ENCODE peak calls at places on chromosomes 13 and 19, in seven cellular contexts. One of them, this sample, is unnamed.

GRCh38 chr19:46412034-46412982 is 1.1 kb downstream of the CCDC8 start:
- DNase-seq in BJ: no peak
- DNase-seq in stomach: no peak
- DNase-seq in activated CD4-positive, CD25-positive, alpha-beta regulatory T cell treated with anti-CD3 and anti-CD28 coated beads, Interleukin-2, amount 50 U/mL, for 16 hours: no peak
- DNase-seq in K562: peak; percentile 34
- DNase-seq in lower lobe of right lung: peak; percentile 37
- DNase-seq in SW 1271: no peak
- DNase-seq in this sample: peak; percentile 72

GRCh38 chr13:87128006-87128405 is 543.2 kb upstream of the SLITRK5 start:
- DNase-seq in BJ: no peak
- DNase-seq in stomach: no peak
- DNase-seq in activated CD4-positive, CD25-positive, alpha-beta regulatory T cell treated with anti-CD3 and anti-CD28 coated beads, Interleukin-2, amount 50 U/mL, for 16 hours: no peak
- DNase-seq in K562: no peak
- DNase-seq in lower lobe of right lung: no peak
- DNase-seq in SW 1271: peak; percentile 72
- DNase-seq in this sample: peak; percentile 81

GRCh38 chr19:45253396-45254027 is 2.4 kb downstream of the MARK4 start:
- DNase-seq in BJ: no peak
- DNase-seq in stomach: no peak
- DNase-seq in activated CD4-positive, CD25-positive, alpha-beta regulatory T cell treated with anti-CD3 and anti-CD28 coated beads, Interleukin-2, amount 50 U/mL, for 16 hours: no peak
- DNase-seq in K562: no peak
- DNase-seq in lower lobe of right lung: no peak
- DNase-seq in SW 1271: no peak
- DNase-seq in this sample: no peak

GRCh38 chr13:21986602-21987001 is 315.7 kb downstream of the FGF9 start:
- DNase-seq in BJ: no peak
- DNase-seq in stomach: peak; percentile 31
- DNase-seq in activated CD4-positive, CD25-positive, alpha-beta regulatory T cell treated with anti-CD3 and anti-CD28 coated beads, Interleukin-2, amount 50 U/mL, for 16 hours: no peak
- DNase-seq in K562: no peak
- DNase-seq in lower lobe of right lung: no peak
- DNase-seq in SW 1271: no peak
- DNase-seq in this sample: no peak

GRCh38 chr13:59861676-59862075 is 302.1 kb downstream of the DIAPH3 start:
- DNase-seq in BJ: no peak
- DNase-seq in stomach: no peak
- DNase-seq in activated CD4-positive, CD25-positive, alpha-beta regulatory T cell treated with anti-CD3 and anti-CD28 coated beads, Interleukin-2, amount 50 U/mL, for 16 hours: no peak
- DNase-seq in K562: no peak
- DNase-seq in lower lobe of right lung: no peak
- DNase-seq in SW 1271: no peak
- DNase-seq in this sample: no peak

GRCh38 chr13:40585911-40586471 is 80.5 kb downstream of the FOXO1 start:
- DNase-seq in BJ: peak; percentile 26
- DNase-seq in stomach: no peak
- DNase-seq in activated CD4-positive, CD25-positive, alpha-beta regulatory T cell treated with anti-CD3 and anti-CD28 coated beads, Interleukin-2, amount 50 U/mL, for 16 hours: no peak
- DNase-seq in K562: no peak
- DNase-seq in lower lobe of right lung: no peak
- DNase-seq in SW 1271: no peak
- DNase-seq in this sample: no peak

GRCh38 chr13:81565849-81566248 is 1224.9 kb upstream of the SPRY2 start:
- DNase-seq in BJ: no peak
- DNase-seq in stomach: no peak
- DNase-seq in activated CD4-positive, CD25-positive, alpha-beta regulatory T cell treated with anti-CD3 and anti-CD28 coated beads, Interleukin-2, amount 50 U/mL, for 16 hours: no peak
- DNase-seq in K562: no peak
- DNase-seq in lower lobe of right lung: no peak
- DNase-seq in SW 1271: no peak
- DNase-seq in this sample: no peak

GRCh38 chr19:29841559-29842367 is 30.0 kb downstream of the CCNE1 start:
- DNase-seq in BJ: no peak
- DNase-seq in stomach: no peak
- DNase-seq in activated CD4-positive, CD25-positive, alpha-beta regulatory T cell treated with anti-CD3 and anti-CD28 coated beads, Interleukin-2, amount 50 U/mL, for 16 hours: no peak
- DNase-seq in K562: no peak
- DNase-seq in lower lobe of right lung: no peak
- DNase-seq in SW 1271: peak; percentile 51
- DNase-seq in this sample: peak; percentile 82

This sample was measured in endodermal cell.